ENCODE peak calls at places on chromosomes 11 and 22, in eight cellular contexts. C is Ammon's horn; P is activated effector memory CD4-positive, alpha-beta T cell treated with anti-CD3 and anti-CD28 coated beads, Interleukin-2, amount 50 U/mL, for 16 hours; G is midbrain; U is NCI-H510A treated with DMSO at 0.1 percent for 48 hours; R is right cardiac atrium; L is T-helper 1 cell; T is NCI-H1930. S is an unnamed sample.

GRCh38 chr22:27615408-27615807 is 186.1 kb downstream of the MN1 start:
- DNase-seq in P (no peak), L (no peak), T (no peak), U (no peak), G (no peak), C (no peak), R (no peak), S (no peak)

GRCh38 chr11:67351275-67352005 is 1.9 kb downstream of the POLD4 start:
- DNase-seq in L (peak), C (peak), R (peak), T (peak), U (peak), G (peak), P (peak), S (peak)

GRCh38 chr11:124311677-124312076 is 2.1 kb downstream of the OR8D1 start:
- DNase-seq in G (no peak), R (no peak), U (no peak), P (no peak), C (no peak), L (no peak), T (no peak), S (no peak)

GRCh38 chr11:15053201-15053685 is 20.1 kb upstream of the CALCB start:
- DNase-seq in C (no peak), P (no peak), U (no peak), R (no peak), L (no peak), T (no peak), G (no peak), S (no peak)

GRCh38 chr11:114782650-114783310 is 104.5 kb downstream of the NXPE2 start:
- DNase-seq in G (no peak), P (no peak), C (no peak), U (no peak), L (no peak), T (no peak), R (no peak), S (no peak)

GRCh38 chr22:47613606-47614350 is 851.3 kb downstream of the TBC1D22A start:
- DNase-seq in R (no peak), G (no peak), T (no peak), C (no peak), P (no peak), U (no peak), L (no peak), S (peak)

GRCh38 chr11:102230186-102230585 is 87.1 kb upstream of the BIRC3 start:
- DNase-seq in U (no peak), C (no peak), P (no peak), G (no peak), R (no peak), T (no peak), L (no peak), S (no peak)

GRCh38 chr11:31813961-31814868 is 3.1 kb upstream of the PAX6 start:
- DNase-seq in G (peak), P (no peak), R (no peak), C (no peak), T (no peak), L (no peak), U (no peak), S (no peak)

GRCh38 chr22:38513063-38513462 is 7.0 kb upstream of the DDX17 start:
- DNase-seq in C (no peak), T (no peak), L (no peak), G (no peak), R (no peak), P (peak), U (peak), S (no peak)

GRCh38 chr11:122578168-122578825 is 77.2 kb upstream of the UBASH3B start:
- DNase-seq in R (no peak), P (no peak), G (no peak), C (no peak), L (no peak), U (no peak), T (no peak), S (no peak)

GRCh38 chr11:44808053-44808753 is 81.4 kb downstream of the TSPAN18 start:
- DNase-seq in G (no peak), U (no peak), C (no peak), T (no peak), R (no peak), P (no peak), L (no peak), S (no peak)

GRCh38 chr11:60345489-60345888 is 18.4 kb downstream of the MS4A6E start:
- DNase-seq in P (no peak), C (peak), G (peak), U (no peak), L (no peak), R (peak), T (no peak), S (no peak)

GRCh38 chr11:35567737-35568465 is 42.5 kb upstream of the PAMR1 start:
- DNase-seq in R (no peak), P (no peak), U (peak), L (no peak), G (no peak), T (no peak), C (no peak), S (no peak)

GRCh38 chr11:112173152-112173551 is 2.2 kb upstream of the BCO2 start:
- DNase-seq in R (peak), C (no peak), L (no peak), T (no peak), U (no peak), P (no peak), G (no peak), S (no peak)

S was measured in cardiac septum.